ENCODE peak calls at places on chromosomes 6 and 20, in five cellular contexts. One of them, this sample, is unnamed.

GRCh38 chr6:168619560-168620314 is 178.8 kb downstream of the SMOC2 start:
- DNase-seq in endothelial cell of umbilical vein: no peak
- DNase-seq in pancreas: no peak
- DNase-seq in AG04450: no peak
- DNase-seq in brain microvascular endothelial cell: no peak
- DNase-seq in this sample: no peak

GRCh38 chr6:167424060-167424673 is 99.3 kb downstream of the TTLL2 start:
- DNase-seq in brain microvascular endothelial cell: no peak
- DNase-seq in endothelial cell of umbilical vein: no peak
- DNase-seq in pancreas: no peak
- DNase-seq in AG04450: no peak
- DNase-seq in this sample: no peak

GRCh38 chr20:5073154-5074049 is 46.4 kb downstream of the PCNA start:
- DNase-seq in endothelial cell of umbilical vein: peak
- DNase-seq in AG04450: no peak
- DNase-seq in brain microvascular endothelial cell: peak
- DNase-seq in pancreas: peak
- DNase-seq in this sample: peak

GRCh38 chr6:139577124-139577800 is 202.8 kb upstream of the CITED2 start:
- DNase-seq in AG04450: no peak
- DNase-seq in endothelial cell of umbilical vein: no peak
- DNase-seq in pancreas: peak
- DNase-seq in brain microvascular endothelial cell: no peak
- DNase-seq in this sample: no peak

GRCh38 chr6:5303711-5304110 is 42.4 kb downstream of the FARS2 start:
- DNase-seq in AG04450: no peak
- DNase-seq in pancreas: no peak
- DNase-seq in brain microvascular endothelial cell: no peak
- DNase-seq in endothelial cell of umbilical vein: no peak
- DNase-seq in this sample: no peak

GRCh38 chr6:46376562-46376969 is 114.7 kb downstream of the RCAN2 start:
- DNase-seq in endothelial cell of umbilical vein: no peak
- DNase-seq in pancreas: no peak
- DNase-seq in brain microvascular endothelial cell: no peak
- DNase-seq in AG04450: no peak
- DNase-seq in this sample: no peak

GRCh38 chr6:84635081-84635745 is 129.2 kb downstream of the TBX18 start:
- DNase-seq in pancreas: no peak
- DNase-seq in AG04450: no peak
- DNase-seq in brain microvascular endothelial cell: peak
- DNase-seq in endothelial cell of umbilical vein: no peak
- DNase-seq in this sample: no peak

GRCh38 chr6:3427740-3428085 is 29.1 kb downstream of the SLC22A23 start:
- DNase-seq in AG04450: no peak
- DNase-seq in pancreas: peak
- DNase-seq in brain microvascular endothelial cell: no peak
- DNase-seq in endothelial cell of umbilical vein: peak
- DNase-seq in this sample: no peak

GRCh38 chr20:56610098-56610497 is 19.0 kb upstream of the TFAP2C start:
- DNase-seq in endothelial cell of umbilical vein: no peak
- DNase-seq in pancreas: no peak
- DNase-seq in AG04450: no peak
- DNase-seq in brain microvascular endothelial cell: no peak
- DNase-seq in this sample: no peak

GRCh38 chr20:278607-279571 is 11.7 kb downstream of the C20orf96 start:
- DNase-seq in AG04450: no peak
- DNase-seq in pancreas: no peak
- DNase-seq in brain microvascular endothelial cell: no peak
- DNase-seq in endothelial cell of umbilical vein: no peak
- DNase-seq in this sample: no peak

GRCh38 chr6:167349816-167350215 is 24.9 kb downstream of the TTLL2 start:
- DNase-seq in pancreas: no peak
- DNase-seq in endothelial cell of umbilical vein: no peak
- DNase-seq in brain microvascular endothelial cell: no peak
- DNase-seq in AG04450: no peak
- DNase-seq in this sample: no peak

GRCh38 chr6:167093922-167094432 is 28.9 kb upstream of the CCR6 start:
- DNase-seq in brain microvascular endothelial cell: no peak
- DNase-seq in pancreas: peak
- DNase-seq in AG04450: no peak
- DNase-seq in endothelial cell of umbilical vein: no peak
- DNase-seq in this sample: no peak

GRCh38 chr6:112946051-112946450 is 598.9 kb downstream of the RFPL4B start:
- DNase-seq in brain microvascular endothelial cell: no peak
- DNase-seq in AG04450: no peak
- DNase-seq in endothelial cell of umbilical vein: no peak
- DNase-seq in pancreas: no peak
- DNase-seq in this sample: no peak

GRCh38 chr6:45049188-45049843 is 278.8 kb upstream of the RUNX2 start:
- DNase-seq in AG04450: no peak
- DNase-seq in endothelial cell of umbilical vein: peak
- DNase-seq in brain microvascular endothelial cell: peak
- DNase-seq in pancreas: no peak
- DNase-seq in this sample: no peak

GRCh38 chr6:80454197-80454596 is 347.7 kb downstream of the BCKDHB start:
- DNase-seq in endothelial cell of umbilical vein: peak
- DNase-seq in AG04450: no peak
- DNase-seq in pancreas: no peak
- DNase-seq in brain microvascular endothelial cell: peak
- DNase-seq in this sample: no peak

GRCh38 chr20:17619351-17620093 is 49.6 kb downstream of the DSTN start:
- DNase-seq in brain microvascular endothelial cell: no peak
- DNase-seq in AG04450: no peak
- DNase-seq in pancreas: peak
- DNase-seq in endothelial cell of umbilical vein: no peak
- DNase-seq in this sample: no peak

GRCh38 chr6:99334526-99335127 is 14.8 kb downstream of the FAXC start:
- DNase-seq in AG04450: peak
- DNase-seq in pancreas: no peak
- DNase-seq in endothelial cell of umbilical vein: peak
- DNase-seq in brain microvascular endothelial cell: peak
- DNase-seq in this sample: peak

GRCh38 chr20:4808872-4809271 is 87.2 kb downstream of the PRND start:
- DNase-seq in AG04450: no peak
- DNase-seq in brain microvascular endothelial cell: no peak
- DNase-seq in endothelial cell of umbilical vein: no peak
- DNase-seq in pancreas: no peak
- DNase-seq in this sample: no peak

GRCh38 chr6:63798378-63798777 is 162.8 kb downstream of the PHF3 start:
- DNase-seq in AG04450: no peak
- DNase-seq in pancreas: no peak
- DNase-seq in brain microvascular endothelial cell: no peak
- DNase-seq in endothelial cell of umbilical vein: no peak
- DNase-seq in this sample: no peak

GRCh38 chr6:161233986-161234620 is 39.8 kb downstream of the AGPAT4 start:
- DNase-seq in endothelial cell of umbilical vein: peak
- DNase-seq in pancreas: no peak
- DNase-seq in AG04450: peak
- DNase-seq in brain microvascular endothelial cell: peak
- DNase-seq in this sample: no peak

GRCh38 chr20:48933017-48933766 is 11.7 kb downstream of the ARFGEF2 start:
- DNase-seq in endothelial cell of umbilical vein: no peak
- DNase-seq in AG04450: no peak
- DNase-seq in brain microvascular endothelial cell: no peak
- DNase-seq in pancreas: no peak
- DNase-seq in this sample: no peak

GRCh38 chr6:31010393-31011060 is at the start of gene MUC22:
- DNase-seq in brain microvascular endothelial cell: peak
- DNase-seq in endothelial cell of umbilical vein: no peak
- DNase-seq in AG04450: no peak
- DNase-seq in pancreas: no peak
- DNase-seq in this sample: no peak

GRCh38 chr6:55089325-55089724 is 85.0 kb upstream of the HCRTR2 start:
- DNase-seq in endothelial cell of umbilical vein: no peak
- DNase-seq in AG04450: no peak
- DNase-seq in brain microvascular endothelial cell: no peak
- DNase-seq in pancreas: no peak
- DNase-seq in this sample: no peak

GRCh38 chr20:33673115-33673410 is 1.2 kb downstream of the NECAB3 start:
- DNase-seq in pancreas: no peak
- DNase-seq in endothelial cell of umbilical vein: no peak
- DNase-seq in AG04450: no peak
- DNase-seq in brain microvascular endothelial cell: no peak
- DNase-seq in this sample: no peak

GRCh38 chr20:57627972-57628650 is 7.9 kb upstream of the ZBP1 start:
- DNase-seq in brain microvascular endothelial cell: peak
- DNase-seq in AG04450: no peak
- DNase-seq in pancreas: no peak
- DNase-seq in endothelial cell of umbilical vein: peak
- DNase-seq in this sample: no peak
- H3K27ac ChIP-seq in brain microvascular endothelial cell: no peak
- H3K27ac ChIP-seq in AG04450: peak
- H3K27ac ChIP-seq in pancreas: peak
- H3K27ac ChIP-seq in endothelial cell of umbilical vein: peak
- H3K27ac ChIP-seq in this sample: peak

DNA sequence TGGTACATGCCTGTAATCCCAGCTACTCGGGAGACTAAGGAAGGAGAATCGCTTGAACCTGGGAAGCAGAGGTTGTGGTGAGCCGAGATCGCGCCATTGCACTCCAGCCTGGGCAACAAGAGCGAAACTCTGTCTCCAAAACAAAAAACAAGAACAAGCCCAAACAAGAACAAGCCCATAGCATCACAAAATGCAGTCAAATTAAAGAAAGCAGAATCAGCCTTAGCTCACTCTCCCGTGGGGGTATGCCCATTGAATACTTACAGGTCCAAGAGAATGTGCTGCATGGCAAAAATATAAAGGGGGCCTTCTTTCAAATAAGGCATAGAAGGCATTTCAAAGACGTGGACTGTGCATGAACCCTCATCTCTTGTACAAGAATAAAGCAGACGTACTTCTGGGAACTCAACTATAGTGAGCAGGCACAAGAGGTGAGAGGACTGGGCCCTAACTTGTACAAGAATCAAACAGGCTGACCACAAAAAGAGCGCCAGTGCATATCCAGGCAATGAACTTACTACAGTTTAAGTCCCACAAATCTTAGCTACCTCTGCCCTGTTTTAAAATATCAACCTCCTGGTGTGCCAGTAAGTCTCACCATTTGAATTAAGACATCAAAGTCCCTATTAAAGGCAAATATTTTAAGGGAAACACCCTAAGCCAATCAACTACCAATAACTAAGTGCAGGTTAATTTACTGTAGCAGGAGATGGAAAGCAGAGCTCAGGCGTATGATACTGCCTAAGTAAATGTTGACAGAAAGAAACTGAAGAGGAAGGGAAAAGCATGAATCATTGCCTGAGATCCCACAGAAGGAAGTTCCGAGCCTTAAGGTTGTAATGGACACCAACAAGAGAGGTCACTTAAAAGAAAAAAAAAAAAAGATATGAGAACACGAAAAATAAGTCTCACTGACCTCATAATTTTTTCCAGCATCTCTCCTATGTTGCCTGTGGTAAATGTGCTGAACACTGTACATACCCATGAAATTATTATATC is 37.4 kb downstream of the TOMM6 start:
- DNase-seq in brain microvascular endothelial cell: peak
- DNase-seq in endothelial cell of umbilical vein: peak
- DNase-seq in AG04450: no peak
- DNase-seq in pancreas: no peak
- DNase-seq in this sample: no peak
- H3K27ac ChIP-seq in brain microvascular endothelial cell: peak
- H3K27ac ChIP-seq in endothelial cell of umbilical vein: peak
- H3K27ac ChIP-seq in AG04450: no peak
- H3K27ac ChIP-seq in pancreas: no peak
- H3K27ac ChIP-seq in this sample: no peak

GRCh38 chr6:14851286-14851685 is 394.6 kb upstream of the JARID2 start:
- DNase-seq in brain microvascular endothelial cell: no peak
- DNase-seq in endothelial cell of umbilical vein: no peak
- DNase-seq in AG04450: no peak
- DNase-seq in pancreas: no peak
- DNase-seq in this sample: no peak
- H3K27ac ChIP-seq in brain microvascular endothelial cell: no peak
- H3K27ac ChIP-seq in endothelial cell of umbilical vein: no peak
- H3K27ac ChIP-seq in AG04450: no peak
- H3K27ac ChIP-seq in pancreas: no peak
- H3K27ac ChIP-seq in this sample: no peak

DNA sequence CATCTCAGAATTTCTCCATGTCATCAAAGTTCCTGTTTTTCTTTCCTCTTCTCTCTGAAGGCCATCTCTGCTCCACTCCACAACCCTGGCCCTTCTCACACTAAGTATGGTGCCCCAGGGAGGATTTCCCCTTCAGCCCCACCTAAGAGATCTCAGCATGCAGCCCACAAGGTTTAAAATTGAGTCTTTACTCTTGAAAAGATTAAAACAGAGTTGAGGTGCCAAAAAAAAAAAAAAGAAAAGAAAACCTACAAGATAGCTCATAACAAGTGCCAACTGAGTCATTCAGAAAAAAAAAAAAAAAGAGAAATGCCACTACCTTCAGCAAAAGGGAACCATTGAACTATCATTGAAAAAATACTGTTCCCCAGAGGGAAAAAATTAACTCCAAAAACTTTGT is 36.5 kb upstream of the TNFAIP3 start:
- DNase-seq in brain microvascular endothelial cell: no peak
- DNase-seq in AG04450: no peak
- DNase-seq in pancreas: no peak
- DNase-seq in endothelial cell of umbilical vein: no peak
- DNase-seq in this sample: no peak
- H3K27ac ChIP-seq in brain microvascular endothelial cell: no peak
- H3K27ac ChIP-seq in AG04450: no peak
- H3K27ac ChIP-seq in pancreas: no peak
- H3K27ac ChIP-seq in endothelial cell of umbilical vein: no peak
- H3K27ac ChIP-seq in this sample: no peak

This sample was measured in caudate nucleus.